ENCODE peak calls at places on chromosomes 5 and 9, in five cellular contexts. J is cardiac fibroblast; B is NCI-H526; L is CD4-positive, alpha-beta T cell; G is HTR-8/SVneo. H is an unnamed sample.

GRCh38 chr9:132857601-132858342 is 20.3 kb downstream of the AK8 start:
- DNase-seq in L (no peak), J (peak), G (no peak), B (no peak), H (peak)

GRCh38 chr5:16859346-16859745 is 76.7 kb downstream of the MYO10 start:
- DNase-seq in L (no peak), B (no peak), G (no peak), J (no peak), H (no peak)

GRCh38 chr5:15447209-15447608 is 52.8 kb upstream of the FBXL7 start:
- DNase-seq in B (no peak), L (no peak), J (no peak), G (no peak), H (no peak)

GRCh38 chr5:69206528-69207190 is 17.3 kb downstream of the CENPH start:
- DNase-seq in J (no peak), B (no peak), L (no peak), G (no peak), H (no peak)

GRCh38 chr9:93092171-93092991 is 3.6 kb upstream of the CARD19 start:
- DNase-seq in G (no peak), B (no peak), L (no peak), J (no peak), H (no peak)

GRCh38 chr5:126056362-126056761 is 366.8 kb upstream of the GRAMD2B start:
- DNase-seq in L (no peak), B (no peak), G (no peak), J (no peak), H (no peak)

GRCh38 chr5:6686916-6687409 is 26.3 kb upstream of the TENT4A start:
- DNase-seq in B (no peak), J (peak), L (no peak), G (peak), H (peak)

GRCh38 chr5:59038169-59039002 is 455.5 kb downstream of the RAB3C start:
- DNase-seq in G (no peak), L (no peak), J (peak), B (no peak), H (peak)

GRCh38 chr9:114124138-114124537 is 25.0 kb upstream of the KIF12 start:
- DNase-seq in L (no peak), B (no peak), J (no peak), G (no peak), H (no peak)

GRCh38 chr9:12818431-12819000 is 43.7 kb downstream of the LURAP1L start:
- DNase-seq in L (no peak), G (no peak), B (peak), J (peak), H (no peak)

GRCh38 chr9:4987996-4988421 is 2.9 kb downstream of the JAK2 start:
- DNase-seq in B (peak), G (peak), L (peak), J (peak), H (peak)

GRCh38 chr5:132500931-132501628 is 10.5 kb upstream of the IRF1 start:
- DNase-seq in J (peak), B (peak), G (peak), L (peak), H (peak)

H was measured in AG08396.